ENCODE peak calls at places on chromosomes 1 and 21, in eight cellular contexts. One of them, this sample, is unnamed.

GRCh38 chr21:46156378-46156645 is 933 bp upstream of the FTCD start:
- DNase-seq in K562: no peak
- DNase-seq in HCT116: no peak
- DNase-seq in A549: no peak
- DNase-seq in GM12878: no peak
- DNase-seq in endothelial cell of umbilical vein: no peak
- DNase-seq in HepG2: no peak
- DNase-seq in H1: no peak
- DNase-seq in this sample: no peak

GRCh38 chr1:40736085-40736531 is 44.6 kb downstream of the NFYC start:
- DNase-seq in K562: no peak
- DNase-seq in HCT116: no peak
- DNase-seq in A549: no peak
- DNase-seq in GM12878: no peak
- DNase-seq in endothelial cell of umbilical vein: peak
- DNase-seq in HepG2: no peak
- DNase-seq in H1: no peak
- DNase-seq in this sample: peak

GRCh38 chr1:172085372-172085771 is 244.1 kb downstream of the DNM3 start:
- DNase-seq in K562: no peak
- DNase-seq in HCT116: no peak
- DNase-seq in A549: no peak
- DNase-seq in GM12878: no peak
- DNase-seq in endothelial cell of umbilical vein: no peak
- DNase-seq in HepG2: no peak
- DNase-seq in H1: no peak
- DNase-seq in this sample: no peak

GRCh38 chr1:8554956-8555534 is 237.1 kb downstream of the SLC45A1 start:
- DNase-seq in K562: no peak
- DNase-seq in HCT116: no peak
- DNase-seq in A549: no peak
- DNase-seq in GM12878: no peak
- DNase-seq in endothelial cell of umbilical vein: peak
- DNase-seq in HepG2: no peak
- DNase-seq in H1: no peak
- DNase-seq in this sample: peak

GRCh38 chr21:31557421-31557955 is 102.0 kb upstream of the SOD1 start:
- DNase-seq in K562: no peak
- DNase-seq in HCT116: no peak
- DNase-seq in A549: no peak
- DNase-seq in GM12878: no peak
- DNase-seq in endothelial cell of umbilical vein: no peak
- DNase-seq in HepG2: no peak
- DNase-seq in H1: no peak
- DNase-seq in this sample: no peak

GRCh38 chr1:1833456-1833855 is 55.2 kb upstream of the NADK start:
- DNase-seq in K562: no peak
- DNase-seq in HCT116: no peak
- DNase-seq in A549: no peak
- DNase-seq in GM12878: no peak
- DNase-seq in endothelial cell of umbilical vein: no peak
- DNase-seq in HepG2: no peak
- DNase-seq in H1: no peak
- DNase-seq in this sample: no peak

GRCh38 chr1:207805841-207806421 is 54.1 kb downstream of the CD46 start:
- DNase-seq in K562: peak
- DNase-seq in HCT116: no peak
- DNase-seq in A549: peak
- DNase-seq in GM12878: no peak
- DNase-seq in endothelial cell of umbilical vein: peak
- DNase-seq in HepG2: no peak
- DNase-seq in H1: no peak
- DNase-seq in this sample: peak

GRCh38 chr1:197027359-197027758 is 39.7 kb downstream of the F13B start:
- DNase-seq in K562: no peak
- DNase-seq in HCT116: no peak
- DNase-seq in A549: no peak
- DNase-seq in GM12878: no peak
- DNase-seq in endothelial cell of umbilical vein: no peak
- DNase-seq in HepG2: no peak
- DNase-seq in H1: no peak
- DNase-seq in this sample: no peak

GRCh38 chr21:40717008-40717407 is 129.9 kb downstream of the DSCAM start:
- DNase-seq in K562: no peak
- DNase-seq in HCT116: no peak
- DNase-seq in A549: no peak
- DNase-seq in GM12878: no peak
- DNase-seq in endothelial cell of umbilical vein: no peak
- DNase-seq in HepG2: no peak
- DNase-seq in H1: no peak
- DNase-seq in this sample: no peak

GRCh38 chr1:191788551-191788950 is 369.7 kb upstream of the RGS18 start:
- DNase-seq in K562: no peak
- DNase-seq in HCT116: no peak
- DNase-seq in A549: no peak
- DNase-seq in GM12878: no peak
- DNase-seq in endothelial cell of umbilical vein: no peak
- DNase-seq in HepG2: no peak
- DNase-seq in H1: no peak
- DNase-seq in this sample: no peak

GRCh38 chr21:44891631-44892031 is 18.1 kb upstream of the PTTG1IP start:
- DNase-seq in K562: no peak
- DNase-seq in HCT116: no peak
- DNase-seq in A549: no peak
- DNase-seq in GM12878: no peak
- DNase-seq in endothelial cell of umbilical vein: no peak
- DNase-seq in HepG2: no peak
- DNase-seq in H1: no peak
- DNase-seq in this sample: no peak

DNA sequence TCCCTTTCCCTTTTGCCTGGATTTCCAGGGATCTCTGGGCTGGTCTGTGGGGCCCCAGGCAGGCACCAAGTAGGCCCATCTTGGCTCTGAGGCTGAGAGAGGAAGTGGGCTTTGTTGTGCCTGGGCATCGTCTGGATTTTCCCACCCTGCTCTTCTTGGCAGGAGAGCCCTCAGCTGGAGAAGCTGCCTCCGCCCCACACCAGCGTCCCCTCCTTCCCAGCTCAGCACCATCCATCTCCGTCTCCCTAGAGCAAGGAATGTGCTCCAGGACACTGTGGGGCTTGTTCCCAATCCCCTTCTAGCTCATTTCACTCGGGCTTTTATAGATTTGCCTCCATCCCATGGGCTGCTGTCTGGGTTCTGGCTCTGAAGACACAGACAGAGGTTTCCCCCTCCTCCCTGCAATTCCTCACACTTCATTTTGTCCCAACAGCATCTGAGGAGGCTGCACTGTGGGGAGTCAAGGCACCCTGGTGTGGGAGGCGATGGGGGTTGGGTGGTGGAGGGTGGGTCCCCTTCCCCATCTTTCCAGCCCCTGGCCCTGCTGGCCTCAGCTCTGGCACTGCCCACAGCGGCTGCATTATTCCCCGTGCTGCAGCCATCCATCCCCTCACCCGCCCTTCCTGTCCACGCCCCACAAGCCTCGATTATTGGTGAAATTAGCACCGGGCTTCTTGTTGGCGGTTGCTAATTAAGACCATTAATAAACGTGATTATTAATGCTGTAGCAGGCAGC is 21.6 kb downstream of the RHBG start:
- DNase-seq in K562: no peak
- DNase-seq in HCT116: no peak
- DNase-seq in A549: no peak
- DNase-seq in GM12878: no peak
- DNase-seq in endothelial cell of umbilical vein: no peak
- DNase-seq in HepG2: no peak
- DNase-seq in H1: no peak
- DNase-seq in this sample: no peak
- H3K4me2 ChIP-seq in K562: no peak
- H3K4me2 ChIP-seq in HCT116: no peak
- H3K4me2 ChIP-seq in A549: no peak
- H3K4me2 ChIP-seq in GM12878: no peak
- H3K4me2 ChIP-seq in endothelial cell of umbilical vein: no peak
- H3K4me2 ChIP-seq in HepG2: no peak
- H3K4me2 ChIP-seq in H1: peak
- H3K4me2 ChIP-seq in this sample: no peak

DNA sequence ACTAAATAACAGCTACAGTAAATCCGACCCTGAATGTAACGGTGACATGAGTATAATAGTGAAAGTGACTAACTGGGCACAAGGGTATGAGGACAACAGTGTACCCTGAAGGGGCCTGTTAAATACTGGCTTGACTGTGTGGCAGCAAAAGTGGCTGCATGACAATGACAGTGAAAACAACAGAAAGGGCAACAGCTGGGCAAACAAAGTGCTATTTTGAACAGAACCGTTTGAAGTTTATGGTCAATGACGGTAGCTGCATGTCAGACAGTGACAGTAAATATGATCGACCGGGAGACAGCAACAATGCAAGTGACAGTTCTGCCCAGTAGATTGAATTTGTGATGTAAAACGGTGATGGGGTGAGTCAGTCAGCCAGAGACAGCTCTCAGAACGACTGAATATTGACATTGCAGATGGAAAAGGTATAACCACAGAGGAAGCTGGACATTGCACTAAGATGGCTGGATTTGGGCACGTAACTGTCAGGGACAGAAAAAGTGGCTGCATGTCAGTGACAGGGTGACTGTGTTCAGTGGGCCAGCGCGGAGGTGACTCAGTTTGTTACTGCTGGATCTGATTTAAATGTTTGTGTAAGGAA is 1.1 kb upstream of the ZBTB40 start:
- DNase-seq in K562: no peak
- DNase-seq in HCT116: no peak
- DNase-seq in A549: no peak
- DNase-seq in GM12878: no peak
- DNase-seq in endothelial cell of umbilical vein: no peak
- DNase-seq in HepG2: peak
- DNase-seq in H1: no peak
- DNase-seq in this sample: no peak
- TF ChIP-seq POLR2A in K562: no peak
- TF ChIP-seq POLR2A in HCT116: no peak
- TF ChIP-seq POLR2A in A549: no peak
- TF ChIP-seq POLR2A in GM12878: no peak
- TF ChIP-seq POLR2A in endothelial cell of umbilical vein: no peak
- TF ChIP-seq POLR2A in HepG2: peak
- TF ChIP-seq POLR2A in H1: no peak
- TF ChIP-seq POLR2A in this sample: no peak

DNA sequence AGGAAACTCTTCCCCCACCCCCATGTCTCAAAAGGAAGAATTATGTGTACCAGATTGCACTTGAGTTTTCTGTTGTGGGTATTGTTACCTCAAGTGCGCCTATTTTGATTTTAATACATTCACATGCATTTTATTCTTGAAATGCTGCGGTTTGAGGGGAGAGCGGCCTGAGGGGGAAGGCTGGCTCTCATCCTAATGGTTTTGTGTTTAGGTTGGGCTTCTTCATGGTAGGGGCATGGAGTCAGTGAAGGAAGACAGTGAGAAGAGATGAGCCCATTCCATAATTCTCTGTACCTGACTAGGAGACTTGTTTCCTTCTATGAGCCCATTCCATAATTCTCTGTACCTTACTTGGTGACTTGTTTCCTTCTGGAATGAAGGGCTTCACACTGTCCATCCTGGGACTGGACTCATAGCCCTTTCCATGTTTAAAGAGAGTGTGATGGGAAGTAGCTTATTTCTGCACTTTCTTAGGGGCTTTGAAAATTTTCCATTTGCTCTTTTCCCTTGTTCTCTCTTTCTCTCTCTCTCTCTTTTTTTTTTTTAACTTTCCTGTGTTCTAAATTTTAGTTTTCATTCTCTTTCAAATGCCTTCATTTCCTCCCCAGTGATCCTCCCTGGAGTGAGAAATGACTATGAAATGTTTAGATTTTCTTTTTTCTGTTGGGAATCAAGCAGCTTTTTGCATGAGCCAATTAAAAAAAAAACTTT is 1.9 kb downstream of the AK4 start:
- DNase-seq in K562: no peak
- DNase-seq in HCT116: no peak
- DNase-seq in A549: no peak
- DNase-seq in GM12878: no peak
- DNase-seq in endothelial cell of umbilical vein: no peak
- DNase-seq in HepG2: no peak
- DNase-seq in H1: no peak
- DNase-seq in this sample: no peak
- H3K4me2 ChIP-seq in K562: peak
- H3K4me2 ChIP-seq in HCT116: peak
- H3K4me2 ChIP-seq in A549: peak
- H3K4me2 ChIP-seq in GM12878: peak
- H3K4me2 ChIP-seq in endothelial cell of umbilical vein: no peak
- H3K4me2 ChIP-seq in HepG2: peak
- H3K4me2 ChIP-seq in H1: peak
- H3K4me2 ChIP-seq in this sample: peak

DNA sequence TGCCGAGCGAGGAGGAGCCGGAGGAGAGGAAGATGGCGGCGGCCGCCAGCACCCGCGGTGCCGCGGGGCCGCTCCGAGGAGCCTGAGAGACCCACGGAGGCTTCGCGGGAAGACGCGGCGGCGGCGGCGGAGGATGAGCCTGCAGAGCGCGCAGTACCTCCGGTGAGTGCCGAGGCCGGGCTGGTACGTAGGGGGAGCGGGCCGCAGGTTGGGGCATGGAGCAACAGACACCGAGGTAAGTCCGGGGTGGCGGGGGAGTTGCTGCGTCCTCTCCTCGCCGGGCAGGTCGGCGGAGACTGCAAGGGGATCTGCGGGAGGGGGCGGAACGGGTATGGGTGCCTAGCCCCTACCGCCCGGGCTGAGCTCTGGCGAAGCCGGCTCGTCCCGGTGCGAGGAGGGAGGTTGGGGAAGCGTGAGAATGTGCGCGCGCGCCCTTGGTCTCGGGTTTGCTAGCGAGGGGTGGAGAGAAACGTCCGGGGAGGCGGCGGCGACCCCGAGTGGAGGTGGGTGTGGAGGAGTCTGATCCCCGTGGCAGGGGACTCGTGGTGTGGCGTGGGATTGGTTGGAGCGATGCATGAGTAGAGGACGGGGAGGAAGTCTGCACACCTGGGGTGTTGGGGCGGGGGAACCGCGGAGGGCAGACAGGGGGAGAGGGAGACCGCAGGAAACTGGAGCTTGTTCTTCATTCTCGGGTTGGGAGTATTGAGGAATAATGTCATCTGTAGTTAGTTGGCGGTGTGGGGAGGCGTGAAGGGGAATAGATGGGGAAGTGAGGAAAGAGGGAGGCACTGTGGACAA is at the start of gene SMG7:
- DNase-seq in K562: peak
- DNase-seq in HCT116: no peak
- DNase-seq in A549: peak
- DNase-seq in GM12878: no peak
- DNase-seq in endothelial cell of umbilical vein: no peak
- DNase-seq in HepG2: no peak
- DNase-seq in H1: no peak
- DNase-seq in this sample: peak
- TF ChIP-seq POLR2A in K562: peak
- TF ChIP-seq POLR2A in HCT116: peak
- TF ChIP-seq POLR2A in A549: peak
- TF ChIP-seq POLR2A in GM12878: peak
- TF ChIP-seq POLR2A in endothelial cell of umbilical vein: peak
- TF ChIP-seq POLR2A in HepG2: peak
- TF ChIP-seq POLR2A in H1: peak
- TF ChIP-seq POLR2A in this sample: no peak

DNA sequence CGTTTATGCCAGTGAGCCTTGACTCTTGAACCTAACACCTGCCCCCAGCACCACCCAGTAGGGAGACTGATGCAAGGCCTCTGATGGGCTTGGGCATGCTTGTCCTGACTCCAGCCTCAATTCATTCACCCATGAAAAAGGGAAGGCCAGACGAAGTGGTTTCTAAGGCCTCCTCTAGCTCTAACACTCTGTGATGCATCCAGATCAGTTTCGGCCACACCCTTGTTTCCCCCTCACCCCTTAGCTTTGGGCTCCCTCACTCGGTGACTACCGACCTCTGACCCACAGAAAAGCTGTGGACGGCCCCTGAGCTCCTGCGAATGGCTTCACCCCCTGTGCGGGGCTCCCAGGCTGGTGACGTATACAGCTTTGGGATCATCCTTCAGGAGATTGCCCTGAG is 8.9 kb downstream of the NPR1 start:
- DNase-seq in K562: no peak
- DNase-seq in HCT116: no peak
- DNase-seq in A549: no peak
- DNase-seq in GM12878: no peak
- DNase-seq in endothelial cell of umbilical vein: no peak
- DNase-seq in HepG2: no peak
- DNase-seq in H1: no peak
- DNase-seq in this sample: no peak
- H3K4me2 ChIP-seq in K562: no peak
- H3K4me2 ChIP-seq in HCT116: no peak
- H3K4me2 ChIP-seq in A549: no peak
- H3K4me2 ChIP-seq in GM12878: no peak
- H3K4me2 ChIP-seq in endothelial cell of umbilical vein: no peak
- H3K4me2 ChIP-seq in HepG2: no peak
- H3K4me2 ChIP-seq in H1: no peak
- H3K4me2 ChIP-seq in this sample: no peak